ENCODE peak calls at places on chromosomes 11 and 22, in ten cellular contexts. One of them, this sample, is unnamed.

GRCh38 chr11:130648601-130649000 is 200.2 kb downstream of the ADAMTS15 start:
- DNase-seq in tibial nerve: peak; percentile 27
- DNase-seq in uterus: peak; percentile 77
- DNase-seq in heart left ventricle: peak; percentile 70
- DNase-seq in hepatocyte: no peak
- DNase-seq in endothelial cell of umbilical vein: no peak
- DNase-seq in GM23338: no peak
- DNase-seq in spleen: no peak
- DNase-seq in fibroblast of lung: no peak
- DNase-seq in lower lobe of right lung: no peak
- DNase-seq in this sample: no peak

GRCh38 chr11:42521994-42522393 is 789.8 kb upstream of the API5 start:
- DNase-seq in tibial nerve: no peak
- DNase-seq in uterus: no peak
- DNase-seq in heart left ventricle: no peak
- DNase-seq in hepatocyte: peak; percentile 15
- DNase-seq in endothelial cell of umbilical vein: no peak
- DNase-seq in GM23338: no peak
- DNase-seq in spleen: no peak
- DNase-seq in fibroblast of lung: peak; percentile 10
- DNase-seq in lower lobe of right lung: no peak
- DNase-seq in this sample: no peak

GRCh38 chr11:86066606-86067229 is 2.2 kb downstream of the PICALM start:
- DNase-seq in tibial nerve: no peak
- DNase-seq in uterus: no peak
- DNase-seq in heart left ventricle: no peak
- DNase-seq in hepatocyte: no peak
- DNase-seq in endothelial cell of umbilical vein: peak; percentile 36
- DNase-seq in GM23338: no peak
- DNase-seq in spleen: no peak
- DNase-seq in fibroblast of lung: no peak
- DNase-seq in lower lobe of right lung: no peak
- DNase-seq in this sample: no peak

GRCh38 chr22:43053176-43053575 is 36.0 kb downstream of the TTLL1 start:
- DNase-seq in tibial nerve: no peak
- DNase-seq in uterus: no peak
- DNase-seq in heart left ventricle: no peak
- DNase-seq in hepatocyte: no peak
- DNase-seq in endothelial cell of umbilical vein: no peak
- DNase-seq in GM23338: peak; percentile 76
- DNase-seq in spleen: no peak
- DNase-seq in fibroblast of lung: no peak
- DNase-seq in lower lobe of right lung: no peak
- DNase-seq in this sample: peak; percentile 37

GRCh38 chr22:26949193-26949592 is 291.8 kb downstream of the MIAT start:
- DNase-seq in tibial nerve: no peak
- DNase-seq in uterus: no peak
- DNase-seq in heart left ventricle: no peak
- DNase-seq in hepatocyte: peak; percentile 43
- DNase-seq in endothelial cell of umbilical vein: no peak
- DNase-seq in GM23338: peak; percentile 44
- DNase-seq in spleen: no peak
- DNase-seq in fibroblast of lung: peak; percentile 26
- DNase-seq in lower lobe of right lung: no peak
- DNase-seq in this sample: no peak

GRCh38 chr11:46706886-46707285 is 6.1 kb downstream of the ZNF408 start:
- DNase-seq in tibial nerve: no peak
- DNase-seq in uterus: no peak
- DNase-seq in heart left ventricle: no peak
- DNase-seq in hepatocyte: no peak
- DNase-seq in endothelial cell of umbilical vein: no peak
- DNase-seq in GM23338: no peak
- DNase-seq in spleen: no peak
- DNase-seq in fibroblast of lung: no peak
- DNase-seq in lower lobe of right lung: no peak
- DNase-seq in this sample: no peak

GRCh38 chr11:104073950-104074349 is 37.5 kb downstream of the DDI1 start:
- DNase-seq in tibial nerve: no peak
- DNase-seq in uterus: no peak
- DNase-seq in heart left ventricle: no peak
- DNase-seq in hepatocyte: peak; percentile 42
- DNase-seq in endothelial cell of umbilical vein: no peak
- DNase-seq in GM23338: peak; percentile 23
- DNase-seq in spleen: no peak
- DNase-seq in fibroblast of lung: peak; percentile 38
- DNase-seq in lower lobe of right lung: no peak
- DNase-seq in this sample: no peak

GRCh38 chr11:74723511-74723910 is 7.7 kb downstream of the CHRDL2 start:
- DNase-seq in tibial nerve: no peak
- DNase-seq in uterus: peak; percentile 4
- DNase-seq in heart left ventricle: no peak
- DNase-seq in hepatocyte: no peak
- DNase-seq in endothelial cell of umbilical vein: no peak
- DNase-seq in GM23338: no peak
- DNase-seq in spleen: no peak
- DNase-seq in fibroblast of lung: no peak
- DNase-seq in lower lobe of right lung: no peak
- DNase-seq in this sample: no peak

GRCh38 chr11:72643547-72643946 is 30.7 kb downstream of the PDE2A start:
- DNase-seq in tibial nerve: no peak
- DNase-seq in uterus: peak; percentile 27
- DNase-seq in heart left ventricle: no peak
- DNase-seq in hepatocyte: no peak
- DNase-seq in endothelial cell of umbilical vein: no peak
- DNase-seq in GM23338: no peak
- DNase-seq in spleen: no peak
- DNase-seq in fibroblast of lung: peak; percentile 14
- DNase-seq in lower lobe of right lung: no peak
- DNase-seq in this sample: no peak

GRCh38 chr22:38173156-38173906 is 8.3 kb downstream of the PLA2G6 start:
- DNase-seq in tibial nerve: no peak
- DNase-seq in uterus: no peak
- DNase-seq in heart left ventricle: no peak
- DNase-seq in hepatocyte: no peak
- DNase-seq in endothelial cell of umbilical vein: no peak
- DNase-seq in GM23338: no peak
- DNase-seq in spleen: no peak
- DNase-seq in fibroblast of lung: no peak
- DNase-seq in lower lobe of right lung: no peak
- DNase-seq in this sample: no peak

DNA sequence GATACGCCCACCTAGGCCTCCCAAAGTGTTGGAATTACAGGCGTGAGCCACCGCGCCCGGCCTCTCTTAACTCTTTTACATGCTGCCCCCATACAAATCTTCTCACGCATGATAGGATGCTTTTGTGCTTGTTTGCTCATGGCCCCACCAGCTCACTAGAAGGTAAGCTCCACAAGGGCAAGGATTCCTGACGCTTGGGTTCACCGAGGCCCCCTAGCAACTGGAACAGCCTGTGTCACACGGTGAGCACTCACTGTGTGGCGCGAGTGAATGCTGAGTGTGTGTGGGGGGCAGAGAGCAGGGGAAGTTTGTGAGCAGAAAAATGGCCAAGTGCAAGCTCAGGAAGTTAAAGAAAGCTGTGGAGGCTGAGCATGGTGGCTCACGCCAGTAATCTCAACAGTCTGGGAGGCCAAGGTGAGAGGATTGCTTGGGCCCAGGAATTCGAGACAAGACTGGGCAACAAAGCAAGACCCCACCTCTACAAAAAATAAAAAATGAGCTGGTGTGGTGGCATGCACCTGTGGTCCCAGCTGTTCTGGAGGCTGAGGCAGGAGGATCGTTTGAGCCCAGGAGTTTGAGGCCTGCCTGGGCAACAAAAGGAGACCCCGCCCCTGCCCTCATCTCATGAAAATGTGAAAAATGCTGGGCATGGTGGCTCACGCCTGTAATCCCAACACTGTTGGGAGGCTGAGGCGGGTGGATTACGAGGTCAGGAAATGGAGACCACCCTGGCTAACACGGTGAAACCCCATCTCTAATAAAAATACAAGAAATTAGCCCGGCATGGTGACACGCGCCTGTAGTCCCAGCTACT is 2.3 kb downstream of the BAD start:
- DNase-seq in tibial nerve: no peak
- DNase-seq in uterus: no peak
- DNase-seq in heart left ventricle: no peak
- DNase-seq in hepatocyte: no peak
- DNase-seq in endothelial cell of umbilical vein: no peak
- DNase-seq in GM23338: no peak
- DNase-seq in spleen: no peak
- DNase-seq in fibroblast of lung: no peak
- DNase-seq in lower lobe of right lung: no peak
- DNase-seq in this sample: no peak
- H3K27ac ChIP-seq in tibial nerve: no peak overlapping the region
- H3K27ac ChIP-seq in uterus: no peak overlapping the region
- H3K27ac ChIP-seq in heart left ventricle: no peak overlapping the region
- H3K27ac ChIP-seq in hepatocyte: no peak overlapping the region
- H3K27ac ChIP-seq in endothelial cell of umbilical vein: no peak overlapping the region
- H3K27ac ChIP-seq in GM23338: no peak overlapping the region
- H3K27ac ChIP-seq in spleen: no peak overlapping the region
- H3K27ac ChIP-seq in fibroblast of lung: no peak overlapping the region
- H3K27ac ChIP-seq in lower lobe of right lung: no peak overlapping the region
- H3K27ac ChIP-seq in this sample: no peak overlapping the region

DNA sequence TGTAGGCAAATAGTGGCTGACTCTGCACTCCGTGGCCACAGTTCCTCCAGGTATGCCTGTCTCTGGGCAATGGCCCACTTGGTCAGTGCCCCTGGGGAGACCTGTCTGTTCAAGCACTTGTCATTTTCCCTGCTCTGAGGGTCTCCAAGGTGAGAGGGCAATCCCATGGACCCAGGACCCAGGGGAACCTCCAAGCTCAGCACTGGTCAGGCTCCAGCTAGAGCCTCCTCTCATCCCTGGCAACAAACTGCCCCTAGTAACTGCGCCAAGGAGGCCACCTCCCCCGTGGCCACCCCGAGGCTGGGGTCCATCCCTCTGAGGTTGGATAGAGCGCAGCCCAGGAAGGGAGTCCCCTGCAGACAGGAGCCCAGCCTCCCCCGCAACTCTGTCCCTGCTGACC is 713 bp upstream of the ANKK1 start:
- DNase-seq in tibial nerve: no peak
- DNase-seq in uterus: no peak
- DNase-seq in heart left ventricle: no peak
- DNase-seq in hepatocyte: no peak
- DNase-seq in endothelial cell of umbilical vein: no peak
- DNase-seq in GM23338: no peak
- DNase-seq in spleen: peak; percentile 51
- DNase-seq in fibroblast of lung: no peak
- DNase-seq in lower lobe of right lung: no peak
- DNase-seq in this sample: no peak
- H3K27me3 ChIP-seq in tibial nerve: no peaks in the 10 kb centered on the region
- H3K27me3 ChIP-seq in uterus: peaks cover 5% of the 10 kb centered on the region
- H3K27me3 ChIP-seq in heart left ventricle: peaks cover 11% of the 10 kb centered on the region
- H3K27me3 ChIP-seq in hepatocyte: peaks cover 5% of the 10 kb centered on the region
- H3K27me3 ChIP-seq in endothelial cell of umbilical vein: peaks cover 4% of the 10 kb centered on the region
- H3K27me3 ChIP-seq in GM23338: peaks cover 5% of the 10 kb centered on the region
- H3K27me3 ChIP-seq in spleen: peaks cover 36% of the 10 kb centered on the region
- H3K27me3 ChIP-seq in fibroblast of lung: peaks cover 12% of the 10 kb centered on the region
- H3K27me3 ChIP-seq in lower lobe of right lung: peaks cover 24% of the 10 kb centered on the region
- H3K27me3 ChIP-seq in this sample: no peaks in the 10 kb centered on the region

GRCh38 chr22:36856121-36856791 is 4.5 kb upstream of the NCF4 start:
- DNase-seq in tibial nerve: peak; percentile 83
- DNase-seq in uterus: peak; percentile 90
- DNase-seq in heart left ventricle: peak; percentile 95
- DNase-seq in hepatocyte: peak; percentile 94
- DNase-seq in endothelial cell of umbilical vein: peak; percentile 87
- DNase-seq in GM23338: peak; percentile 94
- DNase-seq in spleen: peak; percentile 98
- DNase-seq in fibroblast of lung: peak; percentile 74
- DNase-seq in lower lobe of right lung: peak; percentile 95
- DNase-seq in this sample: peak; percentile 81
- H3K4me1 ChIP-seq in tibial nerve: peaks cover 10% of the 10 kb centered on the region
- H3K4me1 ChIP-seq in uterus: no peaks in the 10 kb centered on the region
- H3K4me1 ChIP-seq in heart left ventricle: peaks cover 10% of the 10 kb centered on the region
- H3K4me1 ChIP-seq in hepatocyte: peaks cover 5% of the 10 kb centered on the region
- H3K4me1 ChIP-seq in endothelial cell of umbilical vein: peaks cover 7% of the 10 kb centered on the region
- H3K4me1 ChIP-seq in GM23338: no peaks in the 10 kb centered on the region
- H3K4me1 ChIP-seq in spleen: peaks cover 2% of the 10 kb centered on the region
- H3K4me1 ChIP-seq in fibroblast of lung: no peaks in the 10 kb centered on the region
- H3K4me1 ChIP-seq in lower lobe of right lung: no peaks in the 10 kb centered on the region
- H3K4me1 ChIP-seq in this sample: no peaks in the 10 kb centered on the region

GRCh38 chr22:28454431-28455064 is 225.1 kb downstream of the TTC28 start:
- DNase-seq in tibial nerve: no peak
- DNase-seq in uterus: no peak
- DNase-seq in heart left ventricle: no peak
- DNase-seq in hepatocyte: no peak
- DNase-seq in endothelial cell of umbilical vein: no peak
- DNase-seq in GM23338: no peak
- DNase-seq in spleen: no peak
- DNase-seq in fibroblast of lung: no peak
- DNase-seq in lower lobe of right lung: no peak
- DNase-seq in this sample: no peak

GRCh38 chr22:28450109-28450508 is 229.5 kb downstream of the TTC28 start:
- DNase-seq in tibial nerve: no peak
- DNase-seq in uterus: no peak
- DNase-seq in heart left ventricle: no peak
- DNase-seq in hepatocyte: no peak
- DNase-seq in endothelial cell of umbilical vein: no peak
- DNase-seq in GM23338: no peak
- DNase-seq in spleen: no peak
- DNase-seq in fibroblast of lung: no peak
- DNase-seq in lower lobe of right lung: no peak
- DNase-seq in this sample: no peak

GRCh38 chr22:28444659-28445058 is 235.0 kb downstream of the TTC28 start:
- DNase-seq in tibial nerve: no peak
- DNase-seq in uterus: no peak
- DNase-seq in heart left ventricle: no peak
- DNase-seq in hepatocyte: no peak
- DNase-seq in endothelial cell of umbilical vein: no peak
- DNase-seq in GM23338: no peak
- DNase-seq in spleen: no peak
- DNase-seq in fibroblast of lung: no peak
- DNase-seq in lower lobe of right lung: no peak
- DNase-seq in this sample: no peak

GRCh38 chr22:28442951-28443876 is 236.4 kb downstream of the TTC28 start:
- DNase-seq in tibial nerve: peak; percentile 67
- DNase-seq in uterus: peak; percentile 54
- DNase-seq in heart left ventricle: peak; percentile 78
- DNase-seq in hepatocyte: peak; percentile 75
- DNase-seq in endothelial cell of umbilical vein: peak; percentile 80
- DNase-seq in GM23338: peak; percentile 86
- DNase-seq in spleen: peak; percentile 78
- DNase-seq in fibroblast of lung: peak; percentile 82
- DNase-seq in lower lobe of right lung: peak; percentile 63
- DNase-seq in this sample: peak; percentile 47

DNA sequence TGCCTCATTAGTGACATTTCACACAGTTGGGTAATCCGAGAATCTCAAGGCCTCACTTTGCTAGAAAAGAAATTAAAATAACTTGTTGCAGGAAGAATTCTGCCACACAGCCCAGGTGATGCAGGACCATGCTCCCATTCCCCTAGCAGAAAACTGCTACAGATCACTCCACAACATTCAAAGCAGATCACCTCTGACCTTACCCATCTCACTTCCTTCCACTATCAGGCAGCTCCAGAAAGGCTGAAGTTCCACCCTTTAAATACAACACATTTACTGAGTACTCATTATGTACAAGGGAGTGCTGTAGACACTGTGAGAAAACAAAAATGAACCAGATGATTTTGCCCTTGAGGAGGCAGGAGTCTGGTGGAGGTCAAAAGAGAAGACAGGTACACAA is 231.0 kb downstream of the TTC28 start:
- DNase-seq in tibial nerve: no peak
- DNase-seq in uterus: no peak
- DNase-seq in heart left ventricle: no peak
- DNase-seq in hepatocyte: no peak
- DNase-seq in endothelial cell of umbilical vein: no peak
- DNase-seq in GM23338: no peak
- DNase-seq in spleen: no peak
- DNase-seq in fibroblast of lung: no peak
- DNase-seq in lower lobe of right lung: no peak
- DNase-seq in this sample: no peak
- H3K27ac ChIP-seq in tibial nerve: no peak overlapping the region
- H3K27ac ChIP-seq in uterus: no peak overlapping the region
- H3K27ac ChIP-seq in heart left ventricle: no peak overlapping the region
- H3K27ac ChIP-seq in hepatocyte: no peak overlapping the region
- H3K27ac ChIP-seq in endothelial cell of umbilical vein: no peak overlapping the region
- H3K27ac ChIP-seq in GM23338: no peak overlapping the region
- H3K27ac ChIP-seq in spleen: no peak overlapping the region
- H3K27ac ChIP-seq in fibroblast of lung: no peak overlapping the region
- H3K27ac ChIP-seq in lower lobe of right lung: no peak overlapping the region
- H3K27ac ChIP-seq in this sample: no peak overlapping the region